ENCODE peak calls at places on chromosomes 4 and X, in seven cellular contexts. B is Peyer's patch, O is cardiac muscle cell, C is NCI-H1694 treated with DMSO at 0.1 percent for 48 hours, M is GOT3, U is nucleus accumbens, Y is mesendoderm. E is an unnamed sample.

GRCh38 chr4:37762294-37763163 is 64.0 kb upstream of the PGM2 start:
- DNase-seq in B (no peak), Y (peak; percentile 47), M (no peak), U (no peak), C (no peak), O (no peak), E (peak; percentile 34)

GRCh38 chr4:185941476-185941875 is 127.5 kb upstream of the TLR3 start:
- DNase-seq in M (no peak), Y (no peak), U (no peak), O (no peak), C (no peak), B (no peak), E (no peak)

GRCh38 chr4:189845145-189845846 is 95.4 kb upstream of the FRG1 start:
- DNase-seq in B (no peak), O (no peak), Y (no peak), C (no peak), M (no peak), U (no peak), E (no peak)

GRCh38 chrX:155031657-155032056 is 5.0 kb downstream of the FUNDC2 start:
- DNase-seq in Y (no peak), U (no peak), B (no peak), O (no peak), C (no peak), M (no peak), E (no peak)

GRCh38 chr4:56701644-56702043 is 20.5 kb upstream of the HOPX start:
- DNase-seq in M (no peak), C (no peak), Y (peak; percentile 39), O (peak; percentile 54), B (no peak), U (no peak), E (no peak)

GRCh38 chr4:177127658-177128057 is 182.0 kb upstream of the NEIL3 start:
- DNase-seq in M (no peak), U (no peak), O (no peak), Y (no peak), C (no peak), B (no peak), E (no peak)

GRCh38 chrX:20116087-20116574 is 576 bp downstream of the MAP7D2 start:
- DNase-seq in Y (peak; percentile 23), B (no peak), O (no peak), U (no peak), C (no peak), M (no peak), E (no peak)

GRCh38 chr4:112519689-112520597 is 4.0 kb upstream of the NEUROG2 start:
- DNase-seq in Y (peak; percentile 74), U (no peak), C (no peak), B (no peak), M (no peak), O (no peak), E (no peak)

GRCh38 chr4:109207060-109207459 is 95.4 kb downstream of the COL25A1 start:
- DNase-seq in Y (peak; percentile 20), U (peak; percentile 4), M (no peak), B (no peak), C (no peak), O (no peak), E (no peak)

GRCh38 chr4:147194107-147194506 is 248.4 kb upstream of the TTC29 start:
- DNase-seq in C (no peak), O (no peak), M (no peak), U (no peak), B (no peak), Y (no peak), E (no peak)

GRCh38 chrX:15946783-15947550 is 92.4 kb upstream of the AP1S2 start:
- DNase-seq in O (no peak), U (no peak), M (peak; percentile 77), Y (peak; percentile 65), C (no peak), B (no peak), E (peak; percentile 27)

GRCh38 chr4:105588252-105588651 is 35.8 kb downstream of the ARHGEF38 start:
- DNase-seq in U (no peak), O (no peak), C (no peak), M (no peak), B (no peak), Y (no peak), E (no peak)

GRCh38 chr4:47209833-47210232 is 178.5 kb downstream of the GABRB1 start:
- DNase-seq in M (no peak), Y (no peak), C (no peak), B (no peak), O (no peak), U (no peak), E (peak; percentile 90)

GRCh38 chr4:158970786-158971185 is 132.1 kb upstream of the RAPGEF2 start:
- DNase-seq in C (no peak), O (no peak), Y (no peak), M (no peak), B (no peak), U (no peak), E (no peak)

GRCh38 chr4:57280481-57280880 is 170.3 kb upstream of the IGFBP7 start:
- DNase-seq in Y (no peak), U (no peak), O (peak; percentile 23), C (no peak), M (no peak), B (no peak), E (no peak)

E was measured in kidney glomerular epithelial cell.